ENCODE peak calls at places on chromosomes 2 and 18, in six cellular contexts. N is cardiac fibroblast, R is NB4, Z is psoas muscle, A is astrocyte of the spinal cord, C is transverse colon. I is an unnamed sample.

GRCh38 chr2:232857158-232857563 is 12.9 kb upstream of the SNORC start:
- DNase-seq in R (no peak), A (no peak), C (no peak), Z (no peak), N (no peak), I (no peak)

GRCh38 chr2:10218036-10218435 is 84.7 kb upstream of the HPCAL1 start:
- DNase-seq in Z (peak), R (no peak), C (no peak), N (no peak), A (no peak), I (no peak)

GRCh38 chr2:116510117-116510671 is 1304.3 kb upstream of the DDX18 start:
- DNase-seq in A (peak), Z (no peak), N (peak), R (peak), C (no peak), I (no peak)

GRCh38 chr2:235043762-235044500 is 92.1 kb downstream of the SH3BP4 start:
- DNase-seq in C (no peak), Z (no peak), A (no peak), R (peak), N (no peak), I (no peak)

GRCh38 chr2:149902104-149902503 is 314.5 kb upstream of the MMADHC start:
- DNase-seq in C (no peak), N (peak), R (no peak), A (no peak), Z (peak), I (peak)

GRCh38 chr2:190722825-190723224 is 73.9 kb downstream of the NAB1 start:
- DNase-seq in A (no peak), R (no peak), N (no peak), Z (no peak), C (no peak), I (no peak)

GRCh38 chr2:236366406-236366805 is 102.2 kb upstream of the ASB18 start:
- DNase-seq in C (no peak), R (peak), N (no peak), A (no peak), Z (no peak), I (no peak)

GRCh38 chr2:60366178-60366577 is 187.3 kb downstream of the BCL11A start:
- DNase-seq in Z (no peak), R (peak), N (no peak), A (no peak), C (peak), I (no peak)

GRCh38 chr18:40935423-40935822 is 1019.6 kb upstream of the PIK3C3 start:
- DNase-seq in Z (no peak), R (peak), N (peak), C (no peak), A (no peak), I (peak)

GRCh38 chr2:237774811-237775553 is 23.6 kb upstream of the RBM44 start:
- DNase-seq in A (peak), C (peak), Z (no peak), R (peak), N (peak), I (peak)

GRCh38 chr2:149989447-149990063 is 402.0 kb upstream of the MMADHC start:
- DNase-seq in Z (no peak), R (no peak), C (no peak), A (peak), N (peak), I (peak)

GRCh38 chr2:75548036-75548573 is 12.6 kb downstream of the EVA1A start:
- DNase-seq in N (no peak), Z (no peak), C (no peak), R (peak), A (no peak), I (no peak)

GRCh38 chr2:221527759-221528444 is 44.2 kb downstream of the EPHA4 start:
- DNase-seq in R (no peak), C (peak), N (peak), A (no peak), Z (no peak), I (no peak)

GRCh38 chr2:37412201-37412600 is 67.8 kb downstream of the QPCT start:
- DNase-seq in A (no peak), N (no peak), R (peak), Z (no peak), C (no peak), I (no peak)

GRCh38 chr2:152718909-152719645 is 657 bp downstream of the ARL6IP6 start:
- DNase-seq in Z (no peak), R (peak), N (peak), C (peak), A (peak), I (peak)

GRCh38 chr2:187003611-187004010 is 154.6 kb upstream of the ZSWIM2 start:
- DNase-seq in Z (no peak), A (no peak), N (peak), R (no peak), C (no peak), I (no peak)

GRCh38 chr2:122011493-122012270 is 256.2 kb downstream of the TSN start:
- DNase-seq in Z (no peak), N (peak), R (no peak), A (no peak), C (no peak), I (no peak)

DNA sequence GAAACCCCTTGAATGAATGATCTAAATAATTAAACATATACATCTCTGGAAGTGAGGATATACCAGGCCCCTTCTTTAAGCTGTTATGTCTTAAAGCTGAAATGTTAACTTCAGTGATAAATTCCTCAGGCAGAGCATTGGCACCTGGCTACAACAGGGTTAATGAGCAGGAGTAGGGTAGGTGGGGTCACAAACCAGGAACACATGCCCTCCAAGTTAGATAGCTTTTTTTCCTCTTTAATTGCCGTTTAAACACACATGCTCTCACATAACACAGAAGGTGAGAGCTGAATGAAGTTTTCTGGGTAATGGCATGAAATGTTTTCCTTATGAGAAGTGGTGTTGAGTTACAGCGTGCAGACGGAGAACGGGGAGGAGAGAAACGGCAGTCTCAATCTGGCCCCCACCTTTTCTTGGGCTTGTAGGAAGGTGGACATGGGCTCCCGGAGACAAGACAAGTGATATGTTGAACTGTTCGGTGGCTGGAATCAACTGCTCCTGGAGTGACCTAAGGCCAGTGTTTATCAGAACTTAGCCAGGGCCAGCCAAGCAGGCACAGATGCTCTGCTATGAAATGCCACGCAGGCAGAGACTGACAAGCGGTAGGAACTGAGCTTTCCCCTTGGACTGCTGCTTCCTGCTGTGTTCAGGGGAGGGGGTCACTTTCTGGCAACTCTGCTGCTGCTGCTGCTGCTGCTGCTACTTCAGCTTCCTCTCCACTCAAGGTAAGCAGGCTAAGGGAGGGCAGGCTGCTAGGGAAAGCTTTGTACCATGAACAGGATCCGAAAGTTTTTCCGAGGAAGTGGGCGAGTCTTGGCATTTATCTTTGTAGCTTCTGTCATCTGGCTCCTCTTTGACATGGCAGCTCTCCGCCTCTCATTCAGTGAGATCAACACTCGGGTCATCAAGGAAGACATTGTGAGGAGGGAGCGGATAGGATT is at the start of gene GALNT5:
- DNase-seq in N (peak), C (peak), R (no peak), A (peak), Z (no peak), I (peak)
- H3K4me3 ChIP-seq in N (peak), C (peak), R (no peak), A (peak), Z (peak), I (peak)

DNA sequence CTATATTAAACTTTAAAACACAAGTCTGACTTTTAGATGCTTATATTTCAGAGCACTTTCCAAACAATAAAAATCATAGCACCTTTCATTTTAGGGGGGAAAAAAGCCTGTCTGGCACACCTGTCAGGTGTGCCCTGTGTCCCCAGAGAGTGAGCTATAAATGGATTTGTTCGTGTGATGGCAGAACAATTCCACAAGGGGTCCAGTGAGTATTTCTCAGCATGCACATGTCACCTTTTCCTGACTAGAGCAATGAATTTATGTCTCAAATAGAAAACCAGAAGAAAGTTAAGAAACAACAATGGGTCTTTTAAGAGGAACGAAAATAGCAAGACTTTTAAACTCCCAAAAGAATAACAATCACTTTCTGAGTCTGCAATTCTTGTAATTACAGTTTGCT is 55.9 kb downstream of the ACVR1C start:
- DNase-seq in C (no peak), R (peak), Z (no peak), A (no peak), N (no peak), I (no peak)
- TF ChIP-seq CTCF in C (no peak), R (no peak), Z (no peak), A (peak), N (peak), I (peak)

DNA sequence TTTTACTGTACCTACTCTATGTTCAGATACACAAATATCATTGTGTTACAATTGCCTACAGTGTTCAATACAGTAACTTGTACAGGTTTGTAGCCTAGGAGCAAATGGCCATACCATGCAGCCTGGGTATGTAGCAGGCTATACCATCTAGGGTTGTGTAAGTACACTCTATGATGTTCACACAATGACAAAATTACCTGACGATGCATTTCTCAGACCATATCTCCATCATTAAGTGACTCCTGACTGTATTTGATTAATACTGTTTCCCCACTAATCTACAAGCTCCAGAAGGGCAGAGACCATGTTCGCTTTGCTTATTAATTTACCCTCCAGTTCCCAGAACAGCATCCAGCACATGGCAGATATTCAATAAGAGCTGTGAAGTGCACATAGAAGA is 372.2 kb downstream of the METTL4 start:
- DNase-seq in R (no peak), Z (no peak), A (no peak), N (no peak), C (no peak), I (no peak)
- H3K4me3 ChIP-seq in R (no peak), Z (no peak), A (no peak), N (no peak), C (no peak), I (no peak)

GRCh38 chr2:158996378-158996993 is 28.0 kb downstream of the TANC1 start:
- DNase-seq in C (no peak), R (no peak), N (no peak), A (no peak), Z (no peak), I (no peak)
- TF ChIP-seq CTCF in C (peak), R (no peak), N (no peak), A (no peak), Z (peak), I (peak)

GRCh38 chr2:44955593-44956449 is 14.3 kb downstream of the SIX3 start:
- DNase-seq in C (peak), N (peak), R (peak), A (peak), Z (peak), I (peak)
- H3K4me3 ChIP-seq in C (no peak), N (no peak), R (no peak), A (no peak), Z (peak), I (peak)